ENCODE peak calls at places on chromosomes 5 and 9, in ten cellular contexts. L is HFFc6; M is aorta; A is GM20000; T is SK-MEL-5; D is fibroblast of mammary gland; W is hippocampal formation; U is fibroblast of the aortic adventitia; N is NCI-H146; Z is activated T-helper 9 cell treated with anti-CD3 and anti-CD28 coated beads, Interleukin-2, amount 50 U/mL, for 16 hours. C is an unnamed sample.

GRCh38 chr5:131671994-131672655 is 37.1 kb upstream of the RAPGEF6 start:
- DNase-seq in L (peak), M (no peak), A (no peak), T (peak), D (peak), W (peak), U (peak), N (peak), Z (no peak), C (no peak)

GRCh38 chr5:53922508-53923498 is 362.4 kb downstream of the NDUFS4 start:
- DNase-seq in L (no peak), M (no peak), A (peak), T (no peak), D (no peak), W (no peak), U (no peak), N (peak), Z (no peak), C (no peak)

GRCh38 chr5:17185776-17186175 is 31.7 kb upstream of the BASP1 start:
- DNase-seq in L (peak), M (peak), A (no peak), T (no peak), D (peak), W (no peak), U (peak), N (no peak), Z (no peak), C (no peak)

GRCh38 chr5:102090770-102091169 is 205.3 kb downstream of the SLCO4C1 start:
- DNase-seq in L (no peak), M (no peak), A (peak), T (peak), D (no peak), W (no peak), U (peak), N (peak), Z (no peak), C (no peak)

GRCh38 chr5:174609116-174609515 is 115.3 kb upstream of the MSX2 start:
- DNase-seq in L (no peak), M (no peak), A (no peak), T (no peak), D (no peak), W (no peak), U (no peak), N (no peak), Z (no peak), C (no peak)

GRCh38 chr9:91949293-91949945 is 609 bp downstream of the ROR2 start:
- DNase-seq in L (no peak), M (no peak), A (peak), T (no peak), D (no peak), W (no peak), U (no peak), N (peak), Z (no peak), C (no peak)

GRCh38 chr5:132756542-132756941 is 9.3 kb downstream of the CCNI2 start:
- DNase-seq in L (no peak), M (no peak), A (no peak), T (no peak), D (no peak), W (no peak), U (no peak), N (no peak), Z (no peak), C (no peak)

GRCh38 chr9:17761984-17762676 is 183.3 kb downstream of the SH3GL2 start:
- DNase-seq in L (no peak), M (no peak), A (no peak), T (no peak), D (no peak), W (no peak), U (no peak), N (peak), Z (no peak), C (no peak)

GRCh38 chr5:73939535-73939934 is 313.5 kb downstream of the ARHGEF28 start:
- DNase-seq in L (no peak), M (no peak), A (no peak), T (no peak), D (no peak), W (no peak), U (no peak), N (no peak), Z (no peak), C (no peak)

GRCh38 chr5:1799110-1799601 is 481 bp downstream of the MRPL36 start:
- DNase-seq in L (no peak), M (no peak), A (peak), T (peak), D (peak), W (no peak), U (peak), N (peak), Z (peak), C (peak)

GRCh38 chr5:159657766-159658165 is 258.5 kb upstream of the ADRA1B start:
- DNase-seq in L (no peak), M (no peak), A (no peak), T (no peak), D (no peak), W (no peak), U (no peak), N (no peak), Z (no peak), C (no peak)

GRCh38 chr5:60958088-60958487 is 13.1 kb downstream of the NDUFAF2 start:
- DNase-seq in L (no peak), M (no peak), A (no peak), T (no peak), D (no peak), W (no peak), U (no peak), N (no peak), Z (no peak), C (no peak)

GRCh38 chr9:134223601-134224122 is 59.3 kb upstream of the RNU6ATAC start:
- DNase-seq in L (no peak), M (peak), A (no peak), T (no peak), D (no peak), W (no peak), U (no peak), N (no peak), Z (no peak), C (peak)

GRCh38 chr5:168721966-168722365 is 142.8 kb upstream of the PANK3 start:
- DNase-seq in L (no peak), M (no peak), A (no peak), T (no peak), D (no peak), W (no peak), U (no peak), N (no peak), Z (no peak), C (no peak)

GRCh38 chr9:15725953-15726352 is 173.1 kb downstream of the CCDC171 start:
- DNase-seq in L (no peak), M (no peak), A (no peak), T (no peak), D (peak), W (no peak), U (peak), N (no peak), Z (no peak), C (no peak)

GRCh38 chr5:32217886-32218396 is 43.8 kb upstream of the GOLPH3 start:
- DNase-seq in L (no peak), M (no peak), A (no peak), T (peak), D (no peak), W (peak), U (peak), N (peak), Z (no peak), C (no peak)

GRCh38 chr5:123856736-123857135 is 344.8 kb downstream of the CSNK1G3 start:
- DNase-seq in L (no peak), M (no peak), A (no peak), T (no peak), D (peak), W (no peak), U (peak), N (no peak), Z (no peak), C (no peak)

GRCh38 chr5:146219243-146219642 is 15.8 kb downstream of the RBM27 start:
- DNase-seq in L (no peak), M (no peak), A (no peak), T (no peak), D (no peak), W (no peak), U (no peak), N (no peak), Z (no peak), C (no peak)

GRCh38 chr9:130263601-130264413 is 1.8 kb upstream of the HMCN2 start:
- DNase-seq in L (no peak), M (no peak), A (no peak), T (no peak), D (peak), W (no peak), U (no peak), N (no peak), Z (no peak), C (peak)

GRCh38 chr9:21317956-21318923 is 13.1 kb upstream of the IFNA5 start:
- DNase-seq in L (peak), M (peak), A (peak), T (peak), D (peak), W (peak), U (peak), N (peak), Z (no peak), C (no peak)

GRCh38 chr5:55509768-55510522 is 24.8 kb downstream of the PLPP1 start:
- DNase-seq in L (no peak), M (no peak), A (no peak), T (no peak), D (peak), W (no peak), U (peak), N (no peak), Z (no peak), C (no peak)

GRCh38 chr9:75979362-75979761 is 88.9 kb downstream of the PCSK5 start:
- DNase-seq in L (no peak), M (no peak), A (no peak), T (peak), D (peak), W (no peak), U (no peak), N (peak), Z (no peak), C (no peak)

GRCh38 chr9:127776919-127777280 is 1.6 kb downstream of the SH2D3C start:
- DNase-seq in L (no peak), M (no peak), A (no peak), T (no peak), D (no peak), W (no peak), U (no peak), N (no peak), Z (no peak), C (no peak)

GRCh38 chr5:9046756-9047481 is 499.0 kb downstream of the SEMA5A start:
- DNase-seq in L (peak), M (peak), A (no peak), T (no peak), D (peak), W (no peak), U (peak), N (no peak), Z (no peak), C (no peak)

GRCh38 chr9:133634024-133634691 is 2.0 kb upstream of the DBH start:
- DNase-seq in L (no peak), M (no peak), A (no peak), T (no peak), D (no peak), W (no peak), U (no peak), N (peak), Z (no peak), C (no peak)

GRCh38 chr5:112420111-112420864 is 1.2 kb upstream of the EPB41L4A start:
- DNase-seq in L (peak), M (peak), A (peak), T (peak), D (peak), W (peak), U (peak), N (peak), Z (no peak), C (peak)

GRCh38 chr5:107456281-107456715 is 214.4 kb downstream of the EFNA5 start:
- DNase-seq in L (no peak), M (no peak), A (no peak), T (no peak), D (no peak), W (no peak), U (no peak), N (no peak), Z (no peak), C (no peak)

GRCh38 chr5:110104728-110105127 is 415.0 kb downstream of the MAN2A1 start:
- DNase-seq in L (no peak), M (no peak), A (no peak), T (no peak), D (no peak), W (no peak), U (no peak), N (no peak), Z (no peak), C (no peak)

GRCh38 chr9:130201399-130201873 is 29.2 kb downstream of the NCS1 start:
- DNase-seq in L (no peak), M (no peak), A (no peak), T (no peak), D (no peak), W (no peak), U (no peak), N (no peak), Z (no peak), C (no peak)

GRCh38 chr5:76403963-76404693 is 1.0 kb downstream of the IQGAP2 start:
- DNase-seq in L (no peak), M (peak), A (peak), T (no peak), D (no peak), W (no peak), U (no peak), N (no peak), Z (peak), C (peak)

GRCh38 chr5:171757853-171758535 is 27.6 kb upstream of the SMIM23 start:
- DNase-seq in L (peak), M (no peak), A (no peak), T (no peak), D (peak), W (no peak), U (peak), N (no peak), Z (no peak), C (no peak)